ENCODE peak calls at places on chromosomes 11 and 22, in eight cellular contexts. One of them, this sample, is unnamed.

GRCh38 chr11:121236115-121237001 is 56.2 kb upstream of the SC5D start:
- DNase-seq in NB4: no peak
- DNase-seq in cardiac muscle cell: peak
- DNase-seq in left ventricle myocardium inferior: no peak
- DNase-seq in H1: no peak
- DNase-seq in SK-N-SH: no peak
- DNase-seq in tibial artery: no peak
- DNase-seq in A549: no peak
- DNase-seq in this sample: no peak

GRCh38 chr11:34988294-34989255 is 72.2 kb downstream of the PDHX start:
- DNase-seq in NB4: peak
- DNase-seq in cardiac muscle cell: peak
- DNase-seq in left ventricle myocardium inferior: no peak
- DNase-seq in H1: no peak
- DNase-seq in SK-N-SH: no peak
- DNase-seq in tibial artery: no peak
- DNase-seq in A549: no peak
- DNase-seq in this sample: peak

GRCh38 chr22:41352058-41352457 is 29.7 kb upstream of the TEF start:
- DNase-seq in NB4: no peak
- DNase-seq in cardiac muscle cell: peak
- DNase-seq in left ventricle myocardium inferior: no peak
- DNase-seq in H1: no peak
- DNase-seq in SK-N-SH: no peak
- DNase-seq in tibial artery: no peak
- DNase-seq in A549: peak
- DNase-seq in this sample: no peak

GRCh38 chr22:17007852-17008731 is at the start of gene GAB4:
- DNase-seq in NB4: no peak
- DNase-seq in cardiac muscle cell: no peak
- DNase-seq in left ventricle myocardium inferior: no peak
- DNase-seq in H1: no peak
- DNase-seq in SK-N-SH: no peak
- DNase-seq in tibial artery: no peak
- DNase-seq in A549: no peak
- DNase-seq in this sample: no peak

GRCh38 chr11:34346551-34346950 is 11.3 kb downstream of the ABTB2 start:
- DNase-seq in NB4: no peak
- DNase-seq in cardiac muscle cell: peak
- DNase-seq in left ventricle myocardium inferior: peak
- DNase-seq in H1: no peak
- DNase-seq in SK-N-SH: peak
- DNase-seq in tibial artery: peak
- DNase-seq in A549: peak
- DNase-seq in this sample: no peak

GRCh38 chr11:74472030-74472429 is 4.7 kb upstream of the KCNE3 start:
- DNase-seq in NB4: peak
- DNase-seq in cardiac muscle cell: no peak
- DNase-seq in left ventricle myocardium inferior: no peak
- DNase-seq in H1: no peak
- DNase-seq in SK-N-SH: no peak
- DNase-seq in tibial artery: no peak
- DNase-seq in A549: no peak
- DNase-seq in this sample: no peak

GRCh38 chr11:131943296-131943695 is 572.9 kb downstream of the NTM start:
- DNase-seq in NB4: no peak
- DNase-seq in cardiac muscle cell: no peak
- DNase-seq in left ventricle myocardium inferior: no peak
- DNase-seq in H1: no peak
- DNase-seq in SK-N-SH: no peak
- DNase-seq in tibial artery: no peak
- DNase-seq in A549: no peak
- DNase-seq in this sample: no peak

GRCh38 chr22:44360686-44361381 is 48.1 kb upstream of the SHISAL1 start:
- DNase-seq in NB4: no peak
- DNase-seq in cardiac muscle cell: peak
- DNase-seq in left ventricle myocardium inferior: peak
- DNase-seq in H1: no peak
- DNase-seq in SK-N-SH: no peak
- DNase-seq in tibial artery: peak
- DNase-seq in A549: peak
- DNase-seq in this sample: peak

GRCh38 chr22:50014655-50015401 is 2.3 kb upstream of the IL17REL start:
- DNase-seq in NB4: no peak
- DNase-seq in cardiac muscle cell: no peak
- DNase-seq in left ventricle myocardium inferior: peak
- DNase-seq in H1: no peak
- DNase-seq in SK-N-SH: peak
- DNase-seq in tibial artery: peak
- DNase-seq in A549: no peak
- DNase-seq in this sample: no peak

GRCh38 chr11:116413861-116414260 is 358.9 kb downstream of the BUD13 start:
- DNase-seq in NB4: no peak
- DNase-seq in cardiac muscle cell: no peak
- DNase-seq in left ventricle myocardium inferior: no peak
- DNase-seq in H1: no peak
- DNase-seq in SK-N-SH: no peak
- DNase-seq in tibial artery: no peak
- DNase-seq in A549: no peak
- DNase-seq in this sample: no peak

GRCh38 chr11:72541224-72541974 is 107.1 kb upstream of the CLPB start:
- DNase-seq in NB4: no peak
- DNase-seq in cardiac muscle cell: no peak
- DNase-seq in left ventricle myocardium inferior: no peak
- DNase-seq in H1: no peak
- DNase-seq in SK-N-SH: no peak
- DNase-seq in tibial artery: no peak
- DNase-seq in A549: no peak
- DNase-seq in this sample: no peak

GRCh38 chr11:68687986-68688385 is 3.6 kb downstream of the GAL start:
- DNase-seq in NB4: no peak
- DNase-seq in cardiac muscle cell: no peak
- DNase-seq in left ventricle myocardium inferior: no peak
- DNase-seq in H1: no peak
- DNase-seq in SK-N-SH: no peak
- DNase-seq in tibial artery: no peak
- DNase-seq in A549: no peak
- DNase-seq in this sample: no peak

GRCh38 chr11:47245586-47246357 is 2.8 kb downstream of the ACP2 start:
- DNase-seq in NB4: no peak
- DNase-seq in cardiac muscle cell: no peak
- DNase-seq in left ventricle myocardium inferior: no peak
- DNase-seq in H1: no peak
- DNase-seq in SK-N-SH: peak
- DNase-seq in tibial artery: no peak
- DNase-seq in A549: no peak
- DNase-seq in this sample: no peak

GRCh38 chr22:31630331-31631329 is 31.4 kb downstream of the PISD start:
- DNase-seq in NB4: peak
- DNase-seq in cardiac muscle cell: peak
- DNase-seq in left ventricle myocardium inferior: peak
- DNase-seq in H1: peak
- DNase-seq in SK-N-SH: peak
- DNase-seq in tibial artery: peak
- DNase-seq in A549: peak
- DNase-seq in this sample: no peak

GRCh38 chr22:22167791-22168189 is 76.8 kb upstream of the VPREB1 start:
- DNase-seq in NB4: no peak
- DNase-seq in cardiac muscle cell: no peak
- DNase-seq in left ventricle myocardium inferior: no peak
- DNase-seq in H1: no peak
- DNase-seq in SK-N-SH: no peak
- DNase-seq in tibial artery: no peak
- DNase-seq in A549: no peak
- DNase-seq in this sample: no peak

GRCh38 chr11:31325162-31325561 is 44.4 kb downstream of the DCDC1 start:
- DNase-seq in NB4: no peak
- DNase-seq in cardiac muscle cell: peak
- DNase-seq in left ventricle myocardium inferior: no peak
- DNase-seq in H1: no peak
- DNase-seq in SK-N-SH: no peak
- DNase-seq in tibial artery: no peak
- DNase-seq in A549: peak
- DNase-seq in this sample: peak

GRCh38 chr11:19967796-19968195 is 192.5 kb downstream of the DBX1 start:
- DNase-seq in NB4: no peak
- DNase-seq in cardiac muscle cell: no peak
- DNase-seq in left ventricle myocardium inferior: no peak
- DNase-seq in H1: no peak
- DNase-seq in SK-N-SH: no peak
- DNase-seq in tibial artery: no peak
- DNase-seq in A549: no peak
- DNase-seq in this sample: no peak

GRCh38 chr11:134532921-134533421 is 120.9 kb upstream of the B3GAT1 start:
- DNase-seq in NB4: no peak
- DNase-seq in cardiac muscle cell: no peak
- DNase-seq in left ventricle myocardium inferior: no peak
- DNase-seq in H1: no peak
- DNase-seq in SK-N-SH: no peak
- DNase-seq in tibial artery: no peak
- DNase-seq in A549: no peak
- DNase-seq in this sample: no peak

GRCh38 chr11:35192347-35192746 is 53.4 kb downstream of the CD44 start:
- DNase-seq in NB4: no peak
- DNase-seq in cardiac muscle cell: peak
- DNase-seq in left ventricle myocardium inferior: peak
- DNase-seq in H1: no peak
- DNase-seq in SK-N-SH: peak
- DNase-seq in tibial artery: peak
- DNase-seq in A549: no peak
- DNase-seq in this sample: no peak

GRCh38 chr22:38177926-38178604 is 3.6 kb downstream of the PLA2G6 start:
- DNase-seq in NB4: peak
- DNase-seq in cardiac muscle cell: peak
- DNase-seq in left ventricle myocardium inferior: peak
- DNase-seq in H1: no peak
- DNase-seq in SK-N-SH: no peak
- DNase-seq in tibial artery: peak
- DNase-seq in A549: peak
- DNase-seq in this sample: no peak

GRCh38 chr11:120608760-120609211 is 97.2 kb downstream of the GRIK4 start:
- DNase-seq in NB4: peak
- DNase-seq in cardiac muscle cell: no peak
- DNase-seq in left ventricle myocardium inferior: peak
- DNase-seq in H1: no peak
- DNase-seq in SK-N-SH: no peak
- DNase-seq in tibial artery: peak
- DNase-seq in A549: no peak
- DNase-seq in this sample: no peak

GRCh38 chr11:95715777-95716241 is 73.8 kb downstream of the FAM76B start:
- DNase-seq in NB4: peak
- DNase-seq in cardiac muscle cell: peak
- DNase-seq in left ventricle myocardium inferior: no peak
- DNase-seq in H1: no peak
- DNase-seq in SK-N-SH: no peak
- DNase-seq in tibial artery: no peak
- DNase-seq in A549: no peak
- DNase-seq in this sample: peak

GRCh38 chr11:18633256-18634139 is 644 bp downstream of the SPTY2D1 start:
- DNase-seq in NB4: peak
- DNase-seq in cardiac muscle cell: peak
- DNase-seq in left ventricle myocardium inferior: no peak
- DNase-seq in H1: no peak
- DNase-seq in SK-N-SH: peak
- DNase-seq in tibial artery: no peak
- DNase-seq in A549: no peak
- DNase-seq in this sample: no peak

DNA sequence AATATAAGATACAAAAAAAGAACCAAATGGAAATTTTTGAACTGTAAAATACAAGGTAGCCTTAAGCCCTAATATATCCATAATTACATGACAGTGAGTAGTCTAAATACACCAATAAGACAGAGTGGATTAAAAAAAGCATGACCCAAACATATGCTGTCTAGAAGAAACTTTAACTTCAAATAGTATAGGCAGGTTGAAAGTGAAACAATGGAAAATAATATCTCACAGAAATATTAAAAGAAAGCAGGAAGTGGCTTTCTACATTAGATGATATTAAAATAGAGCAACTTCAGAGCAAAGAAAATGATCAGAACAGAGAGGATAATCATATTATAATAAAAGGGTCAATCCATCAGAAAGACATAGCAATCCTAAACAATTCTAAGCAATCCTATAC is 21.8 kb downstream of the DCUN1D5 start:
- DNase-seq in NB4: no peak
- DNase-seq in cardiac muscle cell: no peak
- DNase-seq in left ventricle myocardium inferior: no peak
- DNase-seq in H1: no peak
- DNase-seq in SK-N-SH: no peak
- DNase-seq in tibial artery: no peak
- DNase-seq in A549: no peak
- DNase-seq in this sample: no peak
- H3K4me3 ChIP-seq in NB4: no peak
- H3K4me3 ChIP-seq in cardiac muscle cell: no peak
- H3K4me3 ChIP-seq in left ventricle myocardium inferior: no peak
- H3K4me3 ChIP-seq in H1: no peak
- H3K4me3 ChIP-seq in SK-N-SH: no peak
- H3K4me3 ChIP-seq in tibial artery: no peak
- H3K4me3 ChIP-seq in A549: no peak
- H3K4me3 ChIP-seq in this sample: no peak

DNA sequence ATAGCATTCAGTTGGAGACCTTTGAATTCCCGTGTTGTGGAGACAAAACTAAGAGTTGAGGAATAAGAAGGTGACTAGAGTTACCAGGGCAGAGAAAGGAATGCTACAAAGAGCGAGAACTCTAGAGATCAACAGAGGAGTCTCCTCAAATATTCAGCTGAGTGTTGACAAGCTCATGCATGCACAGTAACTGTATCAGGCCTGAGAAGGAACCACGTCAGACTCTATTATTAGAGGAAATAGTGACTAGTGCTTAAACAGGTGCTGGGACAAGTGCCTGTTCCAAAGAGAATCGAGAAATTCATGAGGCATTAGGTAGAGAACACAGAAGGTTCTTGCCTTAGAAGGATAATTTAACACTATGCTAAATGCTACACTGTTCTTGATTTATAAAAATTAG is 333.8 kb upstream of the CHORDC1 start:
- DNase-seq in NB4: no peak
- DNase-seq in cardiac muscle cell: no peak
- DNase-seq in left ventricle myocardium inferior: no peak
- DNase-seq in H1: no peak
- DNase-seq in SK-N-SH: no peak
- DNase-seq in tibial artery: no peak
- DNase-seq in A549: no peak
- DNase-seq in this sample: no peak
- H3K4me3 ChIP-seq in NB4: no peak
- H3K4me3 ChIP-seq in cardiac muscle cell: no peak
- H3K4me3 ChIP-seq in left ventricle myocardium inferior: no peak
- H3K4me3 ChIP-seq in H1: no peak
- H3K4me3 ChIP-seq in SK-N-SH: no peak
- H3K4me3 ChIP-seq in tibial artery: no peak
- H3K4me3 ChIP-seq in A549: no peak
- H3K4me3 ChIP-seq in this sample: no peak

GRCh38 chr11:13297917-13298356 is 20.3 kb downstream of the BMAL1 start:
- DNase-seq in NB4: peak
- DNase-seq in cardiac muscle cell: no peak
- DNase-seq in left ventricle myocardium inferior: no peak
- DNase-seq in H1: no peak
- DNase-seq in SK-N-SH: no peak
- DNase-seq in tibial artery: no peak
- DNase-seq in A549: no peak
- DNase-seq in this sample: no peak
- H3K4me3 ChIP-seq in NB4: no peak
- H3K4me3 ChIP-seq in cardiac muscle cell: no peak
- H3K4me3 ChIP-seq in left ventricle myocardium inferior: no peak
- H3K4me3 ChIP-seq in H1: no peak
- H3K4me3 ChIP-seq in SK-N-SH: no peak
- H3K4me3 ChIP-seq in tibial artery: no peak
- H3K4me3 ChIP-seq in A549: no peak
- H3K4me3 ChIP-seq in this sample: no peak

GRCh38 chr11:61065955-61066638 is 36.2 kb upstream of the CD5 start:
- DNase-seq in NB4: no peak
- DNase-seq in cardiac muscle cell: no peak
- DNase-seq in left ventricle myocardium inferior: no peak
- DNase-seq in H1: no peak
- DNase-seq in SK-N-SH: no peak
- DNase-seq in tibial artery: no peak
- DNase-seq in A549: no peak
- DNase-seq in this sample: no peak
- H3K4me3 ChIP-seq in NB4: no peak
- H3K4me3 ChIP-seq in cardiac muscle cell: no peak
- H3K4me3 ChIP-seq in left ventricle myocardium inferior: no peak
- H3K4me3 ChIP-seq in H1: no peak
- H3K4me3 ChIP-seq in SK-N-SH: no peak
- H3K4me3 ChIP-seq in tibial artery: no peak
- H3K4me3 ChIP-seq in A549: no peak
- H3K4me3 ChIP-seq in this sample: no peak

This sample was measured in astrocyte of the cerebellum.